ENCODE peak calls at places on chromosomes 3 and 15, in five cellular contexts. D, C, R, N and M are unnamed samples.

GRCh38 chr15:34721802-34722795 is 32.7 kb downstream of the GJD2 start:
- DNase-seq in D (peak; percentile 85), C (peak; percentile 7), R (peak; percentile 20), N (no peak), M (no peak)

GRCh38 chr15:25543156-25543555 is 104.3 kb upstream of the UBE3A start:
- DNase-seq in D (peak; percentile 46), C (no peak), R (no peak), N (no peak), M (no peak)

GRCh38 chr15:63972801-63973200 is 73.5 kb downstream of the DAPK2 start:
- DNase-seq in D (no peak), C (no peak), R (no peak), N (no peak), M (no peak)

GRCh38 chr15:77870195-77871065 is 207.1 kb downstream of the TBC1D2B start:
- DNase-seq in D (peak; percentile 81), C (peak; percentile 59), R (peak; percentile 50), N (peak; percentile 68), M (peak; percentile 78)

GRCh38 chr3:197354195-197355059 is 56.0 kb upstream of the DLG1 start:
- DNase-seq in D (peak; percentile 49), C (no peak), R (no peak), N (no peak), M (no peak)

GRCh38 chr3:40173291-40173710 is 136.2 kb upstream of the EIF1B start:
- DNase-seq in D (no peak), C (no peak), R (no peak), N (no peak), M (no peak)

GRCh38 chr15:39407116-39407515 is 173.8 kb upstream of the THBS1 start:
- DNase-seq in D (no peak), C (no peak), R (no peak), N (no peak), M (no peak)

GRCh38 chr15:74613953-74614743 is 1.5 kb upstream of the CLK3 start:
- DNase-seq in D (peak; percentile 97), C (no peak), R (no peak), N (no peak), M (no peak)

GRCh38 chr15:84992157-84992940 is 10.7 kb downstream of the PDE8A start:
- DNase-seq in D (no peak), C (peak; percentile 93), R (peak; percentile 49), N (peak; percentile 42), M (no peak)

GRCh38 chr3:56691165-56692000 is 8.3 kb upstream of the TASOR start:
- DNase-seq in D (no peak), C (peak; percentile 54), R (no peak), N (no peak), M (no peak)

GRCh38 chr3:127089487-127090145 is 103.3 kb upstream of the PRR23E start:
- DNase-seq in D (no peak), C (no peak), R (no peak), N (no peak), M (no peak)

GRCh38 chr3:123485551-123485950 is 36.7 kb upstream of the ADCY5 start:
- DNase-seq in D (no peak), C (no peak), R (no peak), N (no peak), M (no peak)

GRCh38 chr3:89411211-89411610 is 303.8 kb downstream of the EPHA3 start:
- DNase-seq in D (no peak), C (no peak), R (no peak), N (no peak), M (no peak)

GRCh38 chr3:147544290-147544689 is 135.1 kb downstream of the ZIC1 start:
- DNase-seq in D (no peak), C (no peak), R (no peak), N (no peak), M (no peak)

GRCh38 chr3:46667657-46668056 is 25.8 kb downstream of the ALS2CL start:
- DNase-seq in D (peak; percentile 4), C (no peak), R (no peak), N (no peak), M (no peak)

GRCh38 chr3:5798809-5799208 is 611.3 kb downstream of the EDEM1 start:
- DNase-seq in D (no peak), C (no peak), R (no peak), N (no peak), M (no peak)

GRCh38 chr15:52784799-52785671 is 5.1 kb downstream of the ONECUT1 start:
- DNase-seq in D (no peak), C (no peak), R (peak; percentile 39), N (no peak), M (no peak)

GRCh38 chr3:14377838-14378169 is 24.6 kb upstream of the SLC6A6 start:
- DNase-seq in D (no peak), C (no peak), R (no peak), N (no peak), M (no peak)

GRCh38 chr15:88635343-88635742 is 3.5 kb upstream of the ISG20 start:
- DNase-seq in D (no peak), C (no peak), R (no peak), N (no peak), M (no peak)

GRCh38 chr3:18062289-18063025 is 320.0 kb upstream of the TBC1D5 start:
- DNase-seq in D (no peak), C (no peak), R (no peak), N (no peak), M (no peak)

GRCh38 chr15:70289191-70289955 is 191.7 kb upstream of the TLE3 start:
- DNase-seq in D (no peak), C (no peak), R (no peak), N (no peak), M (peak; percentile 97)

GRCh38 chr3:194521514-194522260 is 34.9 kb upstream of the ATP13A3 start:
- DNase-seq in D (no peak), C (no peak), R (no peak), N (no peak), M (no peak)

GRCh38 chr3:124520970-124521369 is 209.3 kb upstream of the UMPS start:
- DNase-seq in D (no peak), C (no peak), R (peak; percentile 79), N (no peak), M (peak; percentile 77)

GRCh38 chr3:69770219-69770618 is 31.0 kb downstream of the MITF start:
- DNase-seq in D (no peak), C (no peak), R (no peak), N (no peak), M (no peak)

GRCh38 chr3:81437683-81438082 is 323.8 kb downstream of the GBE1 start:
- DNase-seq in D (no peak), C (no peak), R (no peak), N (no peak), M (no peak)

GRCh38 chr3:52286777-52287110 is 884 bp upstream of the GLYCTK start:
- DNase-seq in D (no peak), C (no peak), R (peak; percentile 61), N (no peak), M (no peak)

GRCh38 chr15:77713281-77713680 is 80.6 kb upstream of the LINGO1 start:
- DNase-seq in D (no peak), C (no peak), R (no peak), N (no peak), M (no peak)

GRCh38 chr15:59298255-59298856 is 74.3 kb downstream of the MYO1E start:
- DNase-seq in D (no peak), C (peak; percentile 78), R (no peak), N (no peak), M (no peak)

GRCh38 chr3:78660958-78661357 is 1106.8 kb downstream of the ROBO1 start:
- DNase-seq in D (no peak), C (no peak), R (no peak), N (no peak), M (no peak)

GRCh38 chr15:99467338-99467720 is 98.5 kb upstream of the MEF2A start:
- DNase-seq in D (no peak), C (no peak), R (no peak), N (no peak), M (no peak)

GRCh38 chr3:190381356-190381940 is 6.5 kb upstream of the CLDN16 start:
- DNase-seq in D (no peak), C (no peak), R (no peak), N (no peak), M (no peak)

GRCh38 chr15:52678036-52678467 is 1.1 kb downstream of the ATOSA start:
- DNase-seq in D (peak; percentile 69), C (no peak), R (peak; percentile 35), N (peak; percentile 49), M (no peak)

GRCh38 chr3:115517457-115518050 is 105.8 kb upstream of the GAP43 start:
- DNase-seq in D (no peak), C (no peak), R (no peak), N (no peak), M (no peak)

GRCh38 chr3:115525726-115526125 is 97.6 kb upstream of the GAP43 start:
- DNase-seq in D (no peak), C (no peak), R (no peak), N (no peak), M (no peak)

GRCh38 chr3:115518100-115518852 is 105.0 kb upstream of the GAP43 start:
- DNase-seq in D (peak; percentile 83), C (peak; percentile 19), R (no peak), N (no peak), M (no peak)

DNA sequence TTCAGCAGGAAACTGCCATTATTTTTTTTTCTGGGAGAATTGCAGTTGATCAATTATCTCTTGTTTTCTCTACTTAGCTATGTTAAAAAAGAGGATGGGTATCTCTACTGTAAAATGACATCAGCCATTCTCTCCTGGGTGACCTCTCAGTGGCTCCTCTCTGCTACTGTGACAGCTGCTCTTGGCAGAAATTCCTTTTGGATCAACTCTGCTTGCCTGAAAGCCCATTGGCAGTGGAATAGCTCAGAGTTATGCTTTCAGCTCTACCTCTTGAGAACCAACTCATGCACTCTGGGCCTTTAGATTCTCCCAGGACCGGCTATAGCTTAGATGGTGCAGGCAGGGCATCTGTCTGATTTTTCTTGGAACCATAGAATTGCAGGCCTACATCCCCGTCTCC is 99.8 kb upstream of the GAP43 start:
- DNase-seq in D (no peak), C (no peak), R (no peak), N (no peak), M (no peak)
- TF ChIP-seq JUND in D (no peak), C (no peak), R (no peak), N (no peak), M (no peak)

GRCh38 chr3:98954242-98954641 is 52.7 kb upstream of the DCBLD2 start:
- DNase-seq in D (no peak), C (no peak), R (no peak), N (no peak), M (no peak)
- TF ChIP-seq JUND in D (no peak), C (no peak), R (no peak), N (no peak), M (no peak)

GRCh38 chr3:173938159-173938558 is 540.6 kb downstream of the NLGN1 start:
- DNase-seq in D (no peak), C (no peak), R (peak; percentile 3), N (no peak), M (no peak)
- TF ChIP-seq JUND in D (no peak), C (no peak), R (no peak), N (no peak), M (no peak)

GRCh38 chr3:42633544-42633943 is 20.0 kb upstream of the ZBTB47 start:
- DNase-seq in D (no peak), C (no peak), R (no peak), N (no peak), M (no peak)
- TF ChIP-seq JUND in D (no peak), C (no peak), R (no peak), N (no peak), M (no peak)